ENCODE peak calls at places on chromosomes 11 and 22, in four cellular contexts. S is stomach, F is NCI-H2081, I is NCI-H1092. D is an unnamed sample.

GRCh38 chr11:117045196-117045595 is 53.0 kb downstream of the SIK3 start:
- DNase-seq in I (no peak), F (no peak), S (no peak), D (peak)

GRCh38 chr11:110598725-110599124 is 113.5 kb downstream of the ARHGAP20 start:
- DNase-seq in F (no peak), I (no peak), S (no peak), D (no peak)

GRCh38 chr11:746289-747175 is 732 bp upstream of the TALDO1 start:
- DNase-seq in S (no peak), I (no peak), F (peak), D (peak)

GRCh38 chr11:122690801-122691649 is 35.5 kb downstream of the UBASH3B start:
- DNase-seq in F (no peak), S (no peak), I (no peak), D (no peak)

GRCh38 chr11:35362571-35362980 is 56.8 kb downstream of the SLC1A2 start:
- DNase-seq in F (no peak), S (no peak), I (no peak), D (no peak)

GRCh38 chr22:28560005-28560742 is 119.5 kb downstream of the TTC28 start:
- DNase-seq in I (no peak), F (no peak), S (no peak), D (no peak)

GRCh38 chr11:66443602-66444001 is 5.0 kb upstream of the MRPL11 start:
- DNase-seq in F (no peak), I (no peak), S (no peak), D (no peak)

GRCh38 chr11:50070389-50070788 is 37.7 kb downstream of the OR4C45 start:
- DNase-seq in F (no peak), I (no peak), S (no peak), D (no peak)

GRCh38 chr22:27706489-27706888 is 95.1 kb downstream of the MN1 start:
- DNase-seq in I (no peak), S (no peak), F (no peak), D (no peak)

GRCh38 chr11:1508986-1509385 is 22.4 kb upstream of the MOB2 start:
- DNase-seq in I (no peak), S (no peak), F (no peak), D (no peak)

GRCh38 chr22:28885939-28886338 is 2.6 kb downstream of the ZNRF3 start:
- DNase-seq in S (peak), F (no peak), I (no peak), D (no peak)

GRCh38 chr11:12771875-12772274 is 97.7 kb downstream of the TEAD1 start:
- DNase-seq in F (no peak), I (no peak), S (no peak), D (no peak)

GRCh38 chr22:46064236-46064965 is 85.9 kb upstream of the PPARA start:
- DNase-seq in F (no peak), I (no peak), S (peak), D (peak)

GRCh38 chr11:69950120-69950519 is 128.0 kb upstream of the ANO1 start:
- DNase-seq in F (no peak), I (no peak), S (no peak), D (peak)

GRCh38 chr11:115377882-115378296 is 126.3 kb downstream of the CADM1 start:
- DNase-seq in F (no peak), I (no peak), S (no peak), D (no peak)

GRCh38 chr11:96237759-96238158 is 105.2 kb downstream of the MAML2 start:
- DNase-seq in I (no peak), S (no peak), F (peak), D (peak)

GRCh38 chr11:82867495-82868082 is 32.6 kb downstream of the PRCP start:
- DNase-seq in S (peak), I (peak), F (peak), D (peak)

D was measured in NCI-H524.